ENCODE peak calls at places on chromosomes 11 and 22, in eight cellular contexts. One of them, this sample, is unnamed.

GRCh38 chr11:46672381-46672839 is 28.0 kb downstream of the ARHGAP1 start:
- DNase-seq in SJSA1: no peak
- DNase-seq in endodermal cell: no peak
- DNase-seq in CD4-positive, alpha-beta T cell: no peak
- DNase-seq in H1: no peak
- DNase-seq in CD8-positive, alpha-beta memory T cell: no peak
- DNase-seq in tibial artery: no peak
- DNase-seq in CD8-positive, alpha-beta T cell: no peak
- DNase-seq in this sample: no peak

GRCh38 chr11:74144592-74144991 is 26.2 kb downstream of the C2CD3 start:
- DNase-seq in SJSA1: no peak
- DNase-seq in endodermal cell: no peak
- DNase-seq in CD4-positive, alpha-beta T cell: no peak
- DNase-seq in H1: no peak
- DNase-seq in CD8-positive, alpha-beta memory T cell: no peak
- DNase-seq in tibial artery: no peak
- DNase-seq in CD8-positive, alpha-beta T cell: no peak
- DNase-seq in this sample: no peak

GRCh38 chr11:7384691-7385090 is 100.6 kb upstream of the OLFML1 start:
- DNase-seq in SJSA1: no peak
- DNase-seq in endodermal cell: no peak
- DNase-seq in CD4-positive, alpha-beta T cell: no peak
- DNase-seq in H1: no peak
- DNase-seq in CD8-positive, alpha-beta memory T cell: no peak
- DNase-seq in tibial artery: no peak
- DNase-seq in CD8-positive, alpha-beta T cell: no peak
- DNase-seq in this sample: no peak

GRCh38 chr11:1049431-1049891 is 12.9 kb upstream of the MUC6 start:
- DNase-seq in SJSA1: no peak
- DNase-seq in endodermal cell: peak
- DNase-seq in CD4-positive, alpha-beta T cell: no peak
- DNase-seq in H1: no peak
- DNase-seq in CD8-positive, alpha-beta memory T cell: no peak
- DNase-seq in tibial artery: no peak
- DNase-seq in CD8-positive, alpha-beta T cell: no peak
- DNase-seq in this sample: peak

GRCh38 chr22:44292521-44292920 is 20.2 kb downstream of the SHISAL1 start:
- DNase-seq in SJSA1: no peak
- DNase-seq in endodermal cell: no peak
- DNase-seq in CD4-positive, alpha-beta T cell: no peak
- DNase-seq in H1: no peak
- DNase-seq in CD8-positive, alpha-beta memory T cell: no peak
- DNase-seq in tibial artery: no peak
- DNase-seq in CD8-positive, alpha-beta T cell: no peak
- DNase-seq in this sample: peak

GRCh38 chr11:3686751-3687150 is 15.6 kb upstream of the CHRNA10 start:
- DNase-seq in SJSA1: no peak
- DNase-seq in endodermal cell: no peak
- DNase-seq in CD4-positive, alpha-beta T cell: no peak
- DNase-seq in H1: no peak
- DNase-seq in CD8-positive, alpha-beta memory T cell: no peak
- DNase-seq in tibial artery: no peak
- DNase-seq in CD8-positive, alpha-beta T cell: no peak
- DNase-seq in this sample: no peak

GRCh38 chr11:81495699-81496292 is 1237.9 kb downstream of the FAM181B start:
- DNase-seq in SJSA1: no peak
- DNase-seq in endodermal cell: peak
- DNase-seq in CD4-positive, alpha-beta T cell: no peak
- DNase-seq in H1: no peak
- DNase-seq in CD8-positive, alpha-beta memory T cell: no peak
- DNase-seq in tibial artery: no peak
- DNase-seq in CD8-positive, alpha-beta T cell: no peak
- DNase-seq in this sample: no peak

GRCh38 chr22:46378499-46379300 is 43.2 kb downstream of the TRMU start:
- DNase-seq in SJSA1: no peak
- DNase-seq in endodermal cell: no peak
- DNase-seq in CD4-positive, alpha-beta T cell: no peak
- DNase-seq in H1: no peak
- DNase-seq in CD8-positive, alpha-beta memory T cell: no peak
- DNase-seq in tibial artery: no peak
- DNase-seq in CD8-positive, alpha-beta T cell: no peak
- DNase-seq in this sample: peak

GRCh38 chr11:73667906-73668305 is 21.5 kb downstream of the PLEKHB1 start:
- DNase-seq in SJSA1: no peak
- DNase-seq in endodermal cell: no peak
- DNase-seq in CD4-positive, alpha-beta T cell: no peak
- DNase-seq in H1: no peak
- DNase-seq in CD8-positive, alpha-beta memory T cell: no peak
- DNase-seq in tibial artery: no peak
- DNase-seq in CD8-positive, alpha-beta T cell: no peak
- DNase-seq in this sample: no peak

GRCh38 chr11:44033411-44033850 is 14.3 kb upstream of the ACCSL start:
- DNase-seq in SJSA1: no peak
- DNase-seq in endodermal cell: no peak
- DNase-seq in CD4-positive, alpha-beta T cell: no peak
- DNase-seq in H1: no peak
- DNase-seq in CD8-positive, alpha-beta memory T cell: no peak
- DNase-seq in tibial artery: no peak
- DNase-seq in CD8-positive, alpha-beta T cell: no peak
- DNase-seq in this sample: no peak

GRCh38 chr11:121383726-121384125 is 68.4 kb upstream of the SORL1 start:
- DNase-seq in SJSA1: no peak
- DNase-seq in endodermal cell: no peak
- DNase-seq in CD4-positive, alpha-beta T cell: no peak
- DNase-seq in H1: no peak
- DNase-seq in CD8-positive, alpha-beta memory T cell: no peak
- DNase-seq in tibial artery: no peak
- DNase-seq in CD8-positive, alpha-beta T cell: no peak
- DNase-seq in this sample: no peak

GRCh38 chr11:109015283-109015682 is 350.4 kb downstream of the DDX10 start:
- DNase-seq in SJSA1: no peak
- DNase-seq in endodermal cell: no peak
- DNase-seq in CD4-positive, alpha-beta T cell: no peak
- DNase-seq in H1: no peak
- DNase-seq in CD8-positive, alpha-beta memory T cell: no peak
- DNase-seq in tibial artery: no peak
- DNase-seq in CD8-positive, alpha-beta T cell: no peak
- DNase-seq in this sample: no peak

GRCh38 chr11:34249439-34250073 is 108.3 kb downstream of the ABTB2 start:
- DNase-seq in SJSA1: no peak
- DNase-seq in endodermal cell: no peak
- DNase-seq in CD4-positive, alpha-beta T cell: no peak
- DNase-seq in H1: no peak
- DNase-seq in CD8-positive, alpha-beta memory T cell: no peak
- DNase-seq in tibial artery: no peak
- DNase-seq in CD8-positive, alpha-beta T cell: no peak
- DNase-seq in this sample: no peak

DNA sequence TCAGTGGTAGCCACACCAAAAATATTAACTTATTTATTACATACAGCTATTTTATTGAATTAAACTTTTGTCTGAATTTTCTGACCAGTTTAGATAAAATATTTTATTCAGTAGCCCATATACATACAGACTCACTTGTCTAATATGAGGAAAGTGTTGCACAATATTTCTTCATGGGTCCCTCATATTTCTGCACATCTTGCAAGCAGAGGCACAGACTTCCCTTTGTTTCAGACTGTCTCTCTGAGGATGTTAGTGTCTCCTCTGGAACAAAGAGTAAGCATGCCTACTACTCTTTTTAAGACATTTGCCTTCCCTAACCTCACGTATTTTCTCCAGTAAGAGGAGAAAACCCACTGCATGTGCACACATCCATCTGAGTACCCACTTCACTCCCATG is 81.2 kb downstream of the OR5AK2 start:
- DNase-seq in SJSA1: no peak
- DNase-seq in endodermal cell: no peak
- DNase-seq in CD4-positive, alpha-beta T cell: no peak
- DNase-seq in H1: no peak
- DNase-seq in CD8-positive, alpha-beta memory T cell: no peak
- DNase-seq in tibial artery: no peak
- DNase-seq in CD8-positive, alpha-beta T cell: no peak
- DNase-seq in this sample: no peak
- H3K27ac ChIP-seq in SJSA1: no peak
- H3K27ac ChIP-seq in endodermal cell: no peak
- H3K27ac ChIP-seq in CD4-positive, alpha-beta T cell: no peak
- H3K27ac ChIP-seq in H1: no peak
- H3K27ac ChIP-seq in CD8-positive, alpha-beta memory T cell: no peak
- H3K27ac ChIP-seq in tibial artery: no peak
- H3K27ac ChIP-seq in CD8-positive, alpha-beta T cell: no peak
- H3K27ac ChIP-seq in this sample: no peak

GRCh38 chr22:17865183-17866055 is 91.2 kb upstream of the BID start:
- DNase-seq in SJSA1: no peak
- DNase-seq in endodermal cell: no peak
- DNase-seq in CD4-positive, alpha-beta T cell: no peak
- DNase-seq in H1: no peak
- DNase-seq in CD8-positive, alpha-beta memory T cell: no peak
- DNase-seq in tibial artery: no peak
- DNase-seq in CD8-positive, alpha-beta T cell: no peak
- DNase-seq in this sample: no peak

GRCh38 chr22:17861909-17862308 is 87.6 kb upstream of the BID start:
- DNase-seq in SJSA1: no peak
- DNase-seq in endodermal cell: no peak
- DNase-seq in CD4-positive, alpha-beta T cell: no peak
- DNase-seq in H1: no peak
- DNase-seq in CD8-positive, alpha-beta memory T cell: no peak
- DNase-seq in tibial artery: no peak
- DNase-seq in CD8-positive, alpha-beta T cell: no peak
- DNase-seq in this sample: no peak

GRCh38 chr22:17860220-17860965 is 86.1 kb upstream of the BID start:
- DNase-seq in SJSA1: no peak
- DNase-seq in endodermal cell: no peak
- DNase-seq in CD4-positive, alpha-beta T cell: no peak
- DNase-seq in H1: no peak
- DNase-seq in CD8-positive, alpha-beta memory T cell: no peak
- DNase-seq in tibial artery: no peak
- DNase-seq in CD8-positive, alpha-beta T cell: no peak
- DNase-seq in this sample: no peak

GRCh38 chr22:17864398-17865182 is 90.3 kb upstream of the BID start:
- DNase-seq in SJSA1: no peak
- DNase-seq in endodermal cell: no peak
- DNase-seq in CD4-positive, alpha-beta T cell: no peak
- DNase-seq in H1: no peak
- DNase-seq in CD8-positive, alpha-beta memory T cell: no peak
- DNase-seq in tibial artery: no peak
- DNase-seq in CD8-positive, alpha-beta T cell: no peak
- DNase-seq in this sample: no peak

GRCh38 chr22:17862646-17863181 is 88.4 kb upstream of the BID start:
- DNase-seq in SJSA1: no peak
- DNase-seq in endodermal cell: no peak
- DNase-seq in CD4-positive, alpha-beta T cell: no peak
- DNase-seq in H1: no peak
- DNase-seq in CD8-positive, alpha-beta memory T cell: no peak
- DNase-seq in tibial artery: no peak
- DNase-seq in CD8-positive, alpha-beta T cell: no peak
- DNase-seq in this sample: peak
- H3K27ac ChIP-seq in SJSA1: no peak
- H3K27ac ChIP-seq in endodermal cell: no peak
- H3K27ac ChIP-seq in CD4-positive, alpha-beta T cell: no peak
- H3K27ac ChIP-seq in H1: no peak
- H3K27ac ChIP-seq in CD8-positive, alpha-beta memory T cell: no peak
- H3K27ac ChIP-seq in tibial artery: peak
- H3K27ac ChIP-seq in CD8-positive, alpha-beta T cell: no peak
- H3K27ac ChIP-seq in this sample: no peak

GRCh38 chr22:32353840-32354239 is 3.8 kb upstream of the RFPL3 start:
- DNase-seq in SJSA1: peak
- DNase-seq in endodermal cell: no peak
- DNase-seq in CD4-positive, alpha-beta T cell: no peak
- DNase-seq in H1: no peak
- DNase-seq in CD8-positive, alpha-beta memory T cell: no peak
- DNase-seq in tibial artery: no peak
- DNase-seq in CD8-positive, alpha-beta T cell: no peak
- DNase-seq in this sample: no peak

GRCh38 chr22:32354360-32355351 is 3.0 kb upstream of the RFPL3 start:
- DNase-seq in SJSA1: peak
- DNase-seq in endodermal cell: no peak
- DNase-seq in CD4-positive, alpha-beta T cell: no peak
- DNase-seq in H1: no peak
- DNase-seq in CD8-positive, alpha-beta memory T cell: no peak
- DNase-seq in tibial artery: no peak
- DNase-seq in CD8-positive, alpha-beta T cell: no peak
- DNase-seq in this sample: peak

GRCh38 chr22:32352681-32353080 is 5.0 kb upstream of the RFPL3 start:
- DNase-seq in SJSA1: peak
- DNase-seq in endodermal cell: peak
- DNase-seq in CD4-positive, alpha-beta T cell: no peak
- DNase-seq in H1: no peak
- DNase-seq in CD8-positive, alpha-beta memory T cell: no peak
- DNase-seq in tibial artery: no peak
- DNase-seq in CD8-positive, alpha-beta T cell: no peak
- DNase-seq in this sample: no peak

GRCh38 chr22:32353292-32353691 is 4.4 kb upstream of the RFPL3 start:
- DNase-seq in SJSA1: no peak
- DNase-seq in endodermal cell: no peak
- DNase-seq in CD4-positive, alpha-beta T cell: no peak
- DNase-seq in H1: no peak
- DNase-seq in CD8-positive, alpha-beta memory T cell: no peak
- DNase-seq in tibial artery: no peak
- DNase-seq in CD8-positive, alpha-beta T cell: no peak
- DNase-seq in this sample: peak

GRCh38 chr22:32355760-32356159 is 1.9 kb upstream of the RFPL3 start:
- DNase-seq in SJSA1: peak
- DNase-seq in endodermal cell: peak
- DNase-seq in CD4-positive, alpha-beta T cell: no peak
- DNase-seq in H1: no peak
- DNase-seq in CD8-positive, alpha-beta memory T cell: no peak
- DNase-seq in tibial artery: no peak
- DNase-seq in CD8-positive, alpha-beta T cell: no peak
- DNase-seq in this sample: no peak
- H3K27ac ChIP-seq in SJSA1: no peak
- H3K27ac ChIP-seq in endodermal cell: no peak
- H3K27ac ChIP-seq in CD4-positive, alpha-beta T cell: no peak
- H3K27ac ChIP-seq in H1: no peak
- H3K27ac ChIP-seq in CD8-positive, alpha-beta memory T cell: no peak
- H3K27ac ChIP-seq in tibial artery: no peak
- H3K27ac ChIP-seq in CD8-positive, alpha-beta T cell: no peak
- H3K27ac ChIP-seq in this sample: no peak

DNA sequence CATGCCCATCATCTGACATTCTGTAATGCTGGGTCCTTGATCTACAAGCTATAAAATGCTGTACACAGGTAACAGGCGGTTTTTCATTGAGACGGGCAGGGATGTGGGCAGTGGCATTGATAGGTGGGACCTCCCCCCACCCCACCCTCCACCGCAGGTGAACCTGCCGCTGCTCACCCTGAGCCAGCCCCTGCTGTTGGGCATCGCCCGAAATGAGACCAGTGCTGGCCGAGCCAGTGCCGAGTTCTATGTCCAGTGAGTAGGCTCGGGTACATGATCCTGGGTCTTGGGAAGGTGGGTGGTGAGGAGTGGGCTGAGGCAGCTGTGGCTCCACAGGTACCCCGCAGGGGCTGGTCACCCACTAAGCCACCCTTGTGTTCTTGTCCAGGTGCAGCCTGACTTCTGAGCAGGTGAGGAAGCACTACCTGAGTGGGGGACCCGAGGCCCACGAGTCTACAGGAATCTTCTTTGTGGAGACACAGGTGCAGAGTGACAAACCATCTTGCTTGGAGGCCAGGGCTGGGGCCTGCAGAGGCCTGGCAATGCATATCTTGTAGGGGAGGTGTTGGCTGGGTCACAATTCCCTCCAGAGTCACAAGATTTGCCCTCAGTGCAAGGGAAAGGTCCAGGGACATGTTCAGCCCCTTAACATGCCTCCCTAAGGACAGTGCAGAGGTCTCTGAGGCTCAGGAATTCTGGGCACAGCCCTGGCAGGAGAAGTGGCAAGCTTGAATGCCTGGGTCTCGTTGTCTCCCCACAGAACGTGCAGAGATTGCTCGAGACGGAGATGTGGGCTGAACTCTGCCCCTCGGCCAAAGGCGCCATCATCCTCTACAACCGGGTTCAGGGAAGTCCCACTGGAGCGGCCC is 1.0 kb upstream of the DNAJC4 start:
- DNase-seq in SJSA1: no peak
- DNase-seq in endodermal cell: no peak
- DNase-seq in CD4-positive, alpha-beta T cell: no peak
- DNase-seq in H1: no peak
- DNase-seq in CD8-positive, alpha-beta memory T cell: no peak
- DNase-seq in tibial artery: no peak
- DNase-seq in CD8-positive, alpha-beta T cell: no peak
- DNase-seq in this sample: no peak
- H3K27ac ChIP-seq in SJSA1: no peak
- H3K27ac ChIP-seq in endodermal cell: peak
- H3K27ac ChIP-seq in CD4-positive, alpha-beta T cell: peak
- H3K27ac ChIP-seq in H1: no peak
- H3K27ac ChIP-seq in CD8-positive, alpha-beta memory T cell: peak
- H3K27ac ChIP-seq in tibial artery: peak
- H3K27ac ChIP-seq in CD8-positive, alpha-beta T cell: peak
- H3K27ac ChIP-seq in this sample: peak